ENCODE peak calls at places on chromosomes 5 and 9, in nine cellular contexts. X, A, I, K, L, T, Z, B and S are unnamed samples.

GRCh38 chr9:133463864-133464615 is 4.3 kb downstream of the CACFD1 start:
- DNase-seq in L (no peak), Z (no peak), I (no peak), B (no peak), A (no peak), T (no peak), K (no peak), X (no peak), S (no peak)

GRCh38 chr5:14397717-14398116 is 183.9 kb upstream of the OTULINL start:
- DNase-seq in I (no peak), X (no peak), K (no peak), Z (no peak), B (no peak), T (no peak), L (no peak), A (no peak), S (peak; percentile 90)

GRCh38 chr5:68420476-68421344 is 205.2 kb downstream of the PIK3R1 start:
- DNase-seq in A (no peak), X (peak; percentile 52), Z (peak; percentile 28), B (no peak), L (no peak), K (no peak), T (peak; percentile 29), I (no peak), S (no peak)

GRCh38 chr5:6826756-6827155 is 113.5 kb downstream of the TENT4A start:
- DNase-seq in B (no peak), L (no peak), X (no peak), T (no peak), K (no peak), Z (no peak), I (no peak), A (no peak), S (peak; percentile 64)

GRCh38 chr5:115758356-115758755 is 58.1 kb downstream of the CDO1 start:
- DNase-seq in T (no peak), K (no peak), A (no peak), L (no peak), X (no peak), I (no peak), Z (no peak), B (no peak), S (no peak)

GRCh38 chr5:137360607-137361006 is 138.5 kb downstream of the SPOCK1 start:
- DNase-seq in K (no peak), B (no peak), I (no peak), T (no peak), X (no peak), Z (no peak), L (no peak), A (no peak), S (no peak)

GRCh38 chr5:40681351-40682311 is 1.9 kb downstream of the PTGER4 start:
- DNase-seq in A (peak; percentile 69), I (no peak), B (peak; percentile 81), X (peak; percentile 44), K (no peak), L (no peak), T (no peak), Z (peak; percentile 45), S (no peak)

GRCh38 chr9:116156621-116157314 is 3.2 kb downstream of the PAPPA start:
- DNase-seq in K (no peak), T (peak; percentile 71), X (peak; percentile 43), A (peak; percentile 80), I (peak; percentile 32), Z (peak; percentile 25), B (peak; percentile 84), L (peak; percentile 72), S (no peak)

GRCh38 chr5:74657165-74657564 is 16.6 kb upstream of the ENC1 start:
- DNase-seq in L (no peak), K (no peak), B (no peak), X (no peak), I (no peak), A (no peak), Z (no peak), T (no peak), S (peak; percentile 81)

GRCh38 chr9:17719053-17719452 is 140.2 kb downstream of the SH3GL2 start:
- DNase-seq in A (no peak), B (no peak), L (no peak), Z (no peak), T (no peak), X (no peak), K (no peak), I (no peak), S (no peak)
- TF ChIP-seq EP300 in A (no peak), B (no peak), L (no peak), Z (no peak), T (no peak), X (no peak), K (no peak), I (no peak), S (no peak)

DNA sequence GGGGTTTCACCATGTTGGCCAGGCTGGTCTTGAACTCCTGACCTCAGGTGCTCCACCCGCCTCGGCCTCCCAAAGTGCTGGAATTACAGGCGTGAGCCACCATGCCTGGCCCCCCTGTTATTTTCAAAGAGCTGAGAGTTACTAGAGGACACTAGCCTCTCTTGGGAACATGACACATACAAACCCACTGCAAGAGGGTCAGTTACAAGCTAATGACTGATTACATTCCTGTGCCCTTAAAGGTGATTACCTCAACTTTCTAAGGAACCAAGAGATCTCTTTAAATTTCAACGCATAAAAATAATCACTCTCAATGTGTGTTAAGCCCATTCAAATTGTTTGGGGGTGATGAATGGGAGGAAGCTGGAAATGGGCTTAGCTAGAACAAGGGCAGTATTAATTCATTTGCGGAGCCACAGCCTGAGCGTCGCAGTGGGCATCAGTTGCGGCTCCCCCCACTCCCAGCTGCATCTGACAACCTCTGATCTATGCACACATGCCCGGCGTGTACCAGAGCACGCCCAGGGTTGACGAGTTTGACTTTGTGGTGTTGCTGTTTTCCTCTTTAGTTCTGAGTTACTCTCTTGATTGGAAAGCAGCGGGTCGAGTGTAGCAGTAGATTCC is 146.9 kb downstream of the GOLPH3 start:
- DNase-seq in X (no peak), Z (no peak), B (no peak), T (no peak), K (no peak), L (no peak), A (no peak), I (no peak), S (no peak)
- H3K4me3 ChIP-seq in X (no peak overlapping the region), Z (no peak overlapping the region), B (peak overlapping the region; percentile 15), T (no peak overlapping the region), K (no peak overlapping the region), L (no peak overlapping the region), A (no peak overlapping the region), I (no peak overlapping the region), S (peak overlapping the region; percentile 16)

GRCh38 chr9:87595605-87596004 is 97.9 kb downstream of the DAPK1 start:
- DNase-seq in L (no peak), T (peak; percentile 44), K (no peak), B (no peak), I (no peak), A (peak; percentile 82), Z (no peak), X (peak; percentile 35), S (no peak)
- H3K4me1 ChIP-seq in L (peaks cover 35% of the 10 kb centered on the region), T (peaks cover 62% of the 10 kb centered on the region), K (peaks cover 3% of the 10 kb centered on the region), B (peaks cover 35% of the 10 kb centered on the region), I (peaks cover 40% of the 10 kb centered on the region), A (peaks cover 93% of the 10 kb centered on the region), Z (peaks cover 79% of the 10 kb centered on the region), X (peaks cover 90% of the 10 kb centered on the region), S (peaks cover 53% of the 10 kb centered on the region)

GRCh38 chr9:588952-589351 is 252.5 kb upstream of the DMRT1 start:
- DNase-seq in A (no peak), X (no peak), I (no peak), T (no peak), B (no peak), Z (no peak), K (no peak), L (no peak), S (no peak)

GRCh38 chr9:591292-591691 is 250.2 kb upstream of the DMRT1 start:
- DNase-seq in T (no peak), I (no peak), B (no peak), X (peak; percentile 87), L (no peak), Z (peak; percentile 82), K (no peak), A (no peak), S (no peak)

GRCh38 chr9:592733-593132 is 248.8 kb upstream of the DMRT1 start:
- DNase-seq in K (no peak), A (no peak), L (no peak), X (no peak), B (no peak), I (no peak), Z (no peak), T (no peak), S (no peak)

GRCh38 chr9:592225-592624 is 249.3 kb upstream of the DMRT1 start:
- DNase-seq in K (no peak), T (no peak), A (no peak), I (no peak), Z (peak; percentile 54), X (peak; percentile 63), L (no peak), B (no peak), S (no peak)

GRCh38 chr9:589723-590122 is 251.8 kb upstream of the DMRT1 start:
- DNase-seq in A (no peak), K (no peak), Z (no peak), L (no peak), B (no peak), T (peak; percentile 29), I (no peak), X (no peak), S (no peak)
- TF ChIP-seq EP300 in A (no peak), K (no peak), Z (no peak), L (no peak), B (no peak), T (no peak), I (no peak), X (no peak), S (no peak)

GRCh38 chr5:169805937-169806700 is 169.0 kb downstream of the DOCK2 start:
- DNase-seq in Z (no peak), X (no peak), B (no peak), I (no peak), K (no peak), L (no peak), T (no peak), A (no peak), S (peak; percentile 57)
- H3K4me3 ChIP-seq in Z (no peak overlapping the region), X (no peak overlapping the region), B (no peak overlapping the region), I (no peak overlapping the region), K (no peak overlapping the region), L (no peak overlapping the region), T (no peak overlapping the region), A (no peak overlapping the region), S (no peak overlapping the region)